ENCODE peak calls at places on chromosomes 2 and 18, in four cellular contexts. Y is neural crest cell, D is foreskin fibroblast, I is bronchial epithelial cell. V is an unnamed sample.

GRCh38 chr2:20424300-20425290 is 22.3 kb upstream of the RHOB start:
- DNase-seq in Y (no peak), D (peak; percentile 92), I (no peak), V (no peak)

GRCh38 chr2:182186132-182186735 is 200.6 kb downstream of the PPP1R1C start:
- DNase-seq in Y (no peak), D (peak; percentile 7), I (peak; percentile 48), V (no peak)

GRCh38 chr18:10912790-10913560 is 236.4 kb downstream of the PIEZO2 start:
- DNase-seq in Y (no peak), D (no peak), I (no peak), V (no peak)

GRCh38 chr2:206198677-206199076 is 39.0 kb downstream of the EEF1B2 start:
- DNase-seq in Y (no peak), D (peak; percentile 50), I (peak; percentile 62), V (no peak)

GRCh38 chr2:233867993-233868532 is at the start of gene MSL3B:
- DNase-seq in Y (peak; percentile 28), D (peak; percentile 55), I (peak; percentile 37), V (peak; percentile 60)

GRCh38 chr2:39649491-39649890 is 16.2 kb upstream of the TMEM178A start:
- DNase-seq in Y (no peak), D (no peak), I (no peak), V (no peak)

GRCh38 chr18:37869051-37869450 is 303.5 kb upstream of the CELF4 start:
- DNase-seq in Y (no peak), D (no peak), I (no peak), V (no peak)

GRCh38 chr2:188534875-188535274 is 243.2 kb downstream of the GULP1 start:
- DNase-seq in Y (no peak), D (no peak), I (no peak), V (no peak)

GRCh38 chr2:220315098-220315785 is 687.8 kb downstream of the SLC4A3 start:
- DNase-seq in Y (no peak), D (no peak), I (no peak), V (no peak)

GRCh38 chr2:232441147-232441651 is 14.8 kb upstream of the ALPI start:
- DNase-seq in Y (no peak), D (no peak), I (no peak), V (no peak)

GRCh38 chr2:73979021-73979420 is 5.7 kb upstream of the TET3 start:
- DNase-seq in Y (no peak), D (no peak), I (no peak), V (peak; percentile 49)

GRCh38 chr2:220687231-220687843 is 884.8 kb downstream of the EPHA4 start:
- DNase-seq in Y (peak; percentile 68), D (peak; percentile 44), I (peak; percentile 53), V (peak; percentile 59)

GRCh38 chr2:119756837-119757236 is 2.9 kb upstream of the PTPN4 start:
- DNase-seq in Y (no peak), D (peak; percentile 95), I (peak; percentile 89), V (no peak)

GRCh38 chr2:157173740-157174184 is 83.7 kb upstream of the GALNT5 start:
- DNase-seq in Y (no peak), D (peak; percentile 98), I (peak; percentile 93), V (no peak)

GRCh38 chr2:212032032-212032431 is 506.6 kb downstream of the ERBB4 start:
- DNase-seq in Y (no peak), D (peak; percentile 54), I (peak; percentile 54), V (no peak)

GRCh38 chr18:79496978-79497637 is 101.4 kb downstream of the NFATC1 start:
- DNase-seq in Y (no peak), D (peak; percentile 44), I (no peak), V (no peak)

GRCh38 chr18:79068299-79068945 is 772 bp upstream of the ATP9B start:
- DNase-seq in Y (no peak), D (peak; percentile 3), I (no peak), V (peak; percentile 8)

GRCh38 chr2:41736105-41736567 is 311.7 kb upstream of the PKDCC start:
- DNase-seq in Y (no peak), D (no peak), I (peak; percentile 67), V (no peak)

GRCh38 chr2:182592691-182593393 is 123.2 kb upstream of the DNAJC10 start:
- DNase-seq in Y (no peak), D (no peak), I (no peak), V (no peak)

GRCh38 chr2:135055182-135055786 is 3.2 kb downstream of the RAB3GAP1 start:
- DNase-seq in Y (no peak), D (peak; percentile 47), I (peak; percentile 75), V (no peak)

GRCh38 chr2:84257871-84258270 is 201.2 kb downstream of the SUCLG1 start:
- DNase-seq in Y (no peak), D (no peak), I (no peak), V (no peak)

GRCh38 chr2:31334311-31335026 is 80.1 kb downstream of the XDH start:
- DNase-seq in Y (no peak), D (peak; percentile 62), I (peak; percentile 36), V (no peak)

GRCh38 chr2:44083054-44083453 is 85.6 kb upstream of the PPM1B start:
- DNase-seq in Y (no peak), D (no peak), I (no peak), V (no peak)

GRCh38 chr2:9690252-9690651 is 59.5 kb upstream of the YWHAQ start:
- DNase-seq in Y (no peak), D (no peak), I (no peak), V (no peak)

GRCh38 chr2:9693646-9694045 is 62.8 kb upstream of the YWHAQ start:
- DNase-seq in Y (no peak), D (no peak), I (no peak), V (no peak)

GRCh38 chr2:9692392-9693137 is 61.8 kb upstream of the YWHAQ start:
- DNase-seq in Y (no peak), D (no peak), I (no peak), V (no peak)

GRCh38 chr2:9693138-9693520 is 62.3 kb upstream of the YWHAQ start:
- DNase-seq in Y (no peak), D (peak; percentile 62), I (peak; percentile 27), V (no peak)

DNA sequence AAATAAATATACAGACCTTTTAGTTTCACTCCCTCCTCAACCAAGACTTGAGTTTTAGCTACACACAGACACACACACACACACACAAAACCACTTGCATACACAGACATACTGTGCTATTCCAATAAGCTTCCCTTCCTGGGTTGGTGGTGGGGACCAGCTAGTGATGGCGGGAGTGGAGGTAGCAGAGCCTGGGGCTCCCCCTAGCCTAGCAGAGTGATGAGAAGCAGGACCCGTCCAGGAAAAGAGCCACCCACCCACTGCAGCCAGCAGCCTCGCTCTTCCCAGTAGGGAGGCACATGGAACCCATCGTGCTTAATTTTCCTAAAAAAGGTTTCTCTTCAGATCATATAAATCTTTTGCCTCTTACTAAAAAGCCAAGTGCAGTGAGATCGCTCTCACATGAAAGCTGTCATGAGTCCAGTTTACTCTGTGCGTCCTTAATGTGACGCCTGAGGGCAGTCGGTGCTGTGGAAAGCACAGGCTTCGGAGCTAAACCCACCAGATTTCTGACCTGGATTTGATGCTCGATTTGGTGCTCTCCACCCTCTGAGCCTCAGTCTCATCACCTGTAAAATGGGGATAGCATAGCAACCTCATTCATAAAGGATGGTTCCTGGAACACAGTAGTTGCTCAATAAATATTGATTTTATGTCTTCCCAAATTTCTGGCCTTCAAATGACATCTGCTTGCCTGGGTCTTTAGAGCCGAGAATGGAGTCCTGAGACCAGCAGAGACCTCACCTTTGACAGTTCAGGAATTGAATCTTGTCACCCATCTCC is 60.1 kb upstream of the YWHAQ start:
- DNase-seq in Y (no peak), D (no peak), I (no peak), V (no peak)
- TF ChIP-seq CTCF in Y (no peak), D (no peak), I (no peak), V (no peak)

DNA sequence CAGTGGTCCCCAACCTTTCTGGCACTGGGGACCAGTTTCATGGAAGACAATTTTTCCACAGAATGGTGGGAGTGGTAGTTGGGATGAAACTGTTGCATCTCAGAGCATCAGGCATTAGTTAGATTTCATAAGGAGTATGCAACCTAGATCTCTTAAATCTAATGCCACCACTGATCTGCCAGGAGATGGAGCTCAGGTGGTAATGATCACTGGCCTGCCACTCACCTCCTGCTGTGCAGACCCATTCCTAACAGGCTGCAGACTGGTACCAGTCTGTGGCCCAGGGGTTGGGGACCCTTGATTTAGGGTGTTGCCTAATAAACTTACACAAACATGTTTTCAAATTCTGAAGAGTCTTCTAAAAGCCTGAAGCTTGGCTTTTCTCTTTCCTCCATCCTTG is 261.3 kb downstream of the CDH19 start:
- DNase-seq in Y (no peak), D (no peak), I (no peak), V (no peak)
- TF ChIP-seq CTCF in Y (no peak), D (no peak), I (no peak), V (no peak)

DNA sequence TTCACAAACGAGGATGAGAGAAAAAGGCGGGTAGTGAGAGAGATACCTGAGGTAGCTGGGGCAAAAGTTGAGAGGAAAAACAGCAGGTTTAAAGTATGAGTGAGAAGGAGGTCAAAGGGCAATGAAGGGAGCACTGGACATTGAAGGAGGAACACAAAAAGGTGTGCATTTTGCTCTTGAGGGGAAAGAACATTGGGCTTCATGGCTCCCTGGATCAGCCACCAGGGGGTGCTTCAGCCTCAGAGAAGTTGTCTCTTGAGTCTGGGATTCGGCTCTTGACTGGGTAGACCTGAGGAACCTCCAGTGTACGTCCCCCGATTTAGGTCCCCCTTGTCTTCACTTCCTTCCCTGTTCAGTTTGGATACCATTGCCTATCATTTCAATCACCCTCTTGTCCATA is 128.5 kb downstream of the RAPGEF4 start:
- DNase-seq in Y (peak; percentile 34), D (no peak), I (peak; percentile 42), V (peak; percentile 16)
- TF ChIP-seq CTCF in Y (peak; percentile 65), D (peak; percentile 62), I (peak; percentile 92), V (no peak)

GRCh38 chr2:174888646-174889271 is 116.4 kb downstream of the CHN1 start:
- DNase-seq in Y (no peak), D (no peak), I (no peak), V (no peak)
- TF ChIP-seq CTCF in Y (no peak), D (no peak), I (no peak), V (no peak)

GRCh38 chr2:148565272-148565894 is 79.2 kb upstream of the EPC2 start:
- DNase-seq in Y (no peak), D (no peak), I (no peak), V (no peak)
- TF ChIP-seq CTCF in Y (no peak), D (peak; percentile 12), I (no peak), V (no peak)

GRCh38 chr2:65129613-65130439 is at the start of gene RAB1A:
- DNase-seq in Y (peak; percentile 98), D (peak; percentile 100), I (peak; percentile 97), V (peak; percentile 98)
- TF ChIP-seq CTCF in Y (peak; percentile 42), D (peak; percentile 23), I (peak; percentile 37), V (no peak)

V was measured in CD8-positive, alpha-beta T cell.